ENCODE peak calls at places on chromosome 4, in ten cellular contexts. E is naive thymus-derived CD8-positive, alpha-beta T cell; H is CD4-positive, alpha-beta T cell; A is CD4-positive, CD25-positive, alpha-beta regulatory T cell; D is NCI-H510A; M is sigmoid colon; F is skeletal muscle cell; U is Right ventricle myocardium inferior; B is NCI-H2029 treated with DMSO at 0.1 percent for 48 hours; K is Kasumi-1. Z is an unnamed sample.

GRCh38 chr4:15778191-15778741 is at the start of gene CD38:
- DNase-seq in E (peak), H (no peak), A (peak), D (no peak), M (peak), F (no peak), U (peak), B (no peak), K (peak), Z (no peak)

GRCh38 chr4:86630629-86631028 is 36.5 kb downstream of the PTPN13 start:
- DNase-seq in E (no peak), H (no peak), A (no peak), D (no peak), M (no peak), F (no peak), U (no peak), B (no peak), K (no peak), Z (no peak)

GRCh38 chr4:87919951-87920350 is 55.6 kb upstream of the SPP1 start:
- DNase-seq in E (no peak), H (no peak), A (no peak), D (no peak), M (no peak), F (no peak), U (no peak), B (no peak), K (peak), Z (no peak)

GRCh38 chr4:168797176-168797575 is 212.9 kb downstream of the CBR4 start:
- DNase-seq in E (no peak), H (no peak), A (no peak), D (no peak), M (no peak), F (peak), U (no peak), B (no peak), K (no peak), Z (peak)

GRCh38 chr4:116361782-116362181 is 723.6 kb downstream of the TRAM1L1 start:
- DNase-seq in E (no peak), H (no peak), A (no peak), D (no peak), M (no peak), F (no peak), U (peak), B (no peak), K (no peak), Z (no peak)

GRCh38 chr4:8394806-8395205 is 45.7 kb downstream of the ACOX3 start:
- DNase-seq in E (no peak), H (no peak), A (no peak), D (no peak), M (no peak), F (no peak), U (no peak), B (no peak), K (no peak), Z (no peak)

GRCh38 chr4:138602664-138603063 is 360.5 kb upstream of the SLC7A11 start:
- DNase-seq in E (no peak), H (no peak), A (no peak), D (no peak), M (no peak), F (no peak), U (no peak), B (no peak), K (no peak), Z (no peak)

GRCh38 chr4:83646538-83646937 is 110.6 kb downstream of the GPAT3 start:
- DNase-seq in E (no peak), H (no peak), A (no peak), D (no peak), M (no peak), F (no peak), U (no peak), B (no peak), K (no peak), Z (no peak)

GRCh38 chr4:76384052-76384451 is 36.9 kb downstream of the CCDC158 start:
- DNase-seq in E (no peak), H (no peak), A (no peak), D (no peak), M (no peak), F (no peak), U (no peak), B (no peak), K (no peak), Z (no peak)

GRCh38 chr4:121822796-121823504 is 733 bp downstream of the CCNA2 start:
- DNase-seq in E (peak), H (no peak), A (peak), D (peak), M (peak), F (no peak), U (no peak), B (no peak), K (peak), Z (peak)

GRCh38 chr4:1579834-1580686 is 104.1 kb downstream of the FAM53A start:
- DNase-seq in E (peak), H (peak), A (peak), D (no peak), M (peak), F (peak), U (peak), B (no peak), K (peak), Z (peak)

GRCh38 chr4:54063737-54064316 is 578 bp downstream of the CHIC2 start:
- DNase-seq in E (no peak), H (no peak), A (peak), D (peak), M (peak), F (no peak), U (peak), B (no peak), K (peak), Z (no peak)

GRCh38 chr4:146582864-146583263 is 55.8 kb upstream of the POU4F2 start:
- DNase-seq in E (no peak), H (no peak), A (no peak), D (no peak), M (no peak), F (no peak), U (no peak), B (no peak), K (peak), Z (no peak)

GRCh38 chr4:183326853-183327252 is 4.6 kb upstream of the CLDN24 start:
- DNase-seq in E (no peak), H (no peak), A (no peak), D (no peak), M (no peak), F (no peak), U (no peak), B (no peak), K (no peak), Z (peak)

GRCh38 chr4:76930721-76931481 is 18.7 kb upstream of the SEPTIN11 start:
- DNase-seq in E (no peak), H (no peak), A (no peak), D (no peak), M (no peak), F (no peak), U (no peak), B (no peak), K (no peak), Z (no peak)

GRCh38 chr4:85901500-85901899 is 426.6 kb downstream of the ARHGAP24 start:
- DNase-seq in E (no peak), H (no peak), A (no peak), D (no peak), M (no peak), F (peak), U (no peak), B (no peak), K (no peak), Z (no peak)

GRCh38 chr4:24557036-24558022 is 27.0 kb downstream of the DHX15 start:
- DNase-seq in E (peak), H (no peak), A (peak), D (no peak), M (no peak), F (no peak), U (no peak), B (no peak), K (peak), Z (peak)

GRCh38 chr4:26496207-26496783 is 6.0 kb upstream of the CCKAR start:
- DNase-seq in E (no peak), H (no peak), A (no peak), D (no peak), M (no peak), F (no peak), U (no peak), B (no peak), K (no peak), Z (no peak)

GRCh38 chr4:91325495-91325894 is 978.3 kb upstream of the GRID2 start:
- DNase-seq in E (no peak), H (no peak), A (no peak), D (no peak), M (no peak), F (peak), U (no peak), B (no peak), K (no peak), Z (peak)

GRCh38 chr4:137693641-137694040 is 161.3 kb upstream of the PCDH18 start:
- DNase-seq in E (no peak), H (no peak), A (no peak), D (no peak), M (no peak), F (no peak), U (no peak), B (no peak), K (no peak), Z (no peak)